ENCODE peak calls at places on chromosomes 2 and 18, in seven cellular contexts. F, V, W, L, A, I and B are unnamed samples.

GRCh38 chr18:75923169-75923568 is 495.7 kb upstream of the SMIM21 start:
- DNase-seq in F (peak), V (peak), W (peak), L (no peak), A (peak), I (peak), B (peak)

GRCh38 chr2:20365249-20365817 is 14.7 kb upstream of the PUM2 start:
- DNase-seq in F (no peak), V (no peak), W (peak), L (no peak), A (no peak), I (no peak), B (no peak)

GRCh38 chr2:36403675-36404230 is 48.2 kb downstream of the CRIM1 start:
- DNase-seq in F (no peak), V (no peak), W (peak), L (peak), A (no peak), I (peak), B (no peak)

GRCh38 chr2:137838255-137839092 is 125.8 kb upstream of the HNMT start:
- DNase-seq in F (peak), V (no peak), W (peak), L (peak), A (no peak), I (no peak), B (no peak)

GRCh38 chr2:240472078-240472790 is 36.8 kb downstream of the GPC1 start:
- DNase-seq in F (peak), V (peak), W (no peak), L (no peak), A (no peak), I (no peak), B (peak)

GRCh38 chr2:237440819-237441281 is 26.9 kb upstream of the COL6A3 start:
- DNase-seq in F (no peak), V (no peak), W (no peak), L (no peak), A (no peak), I (no peak), B (no peak)

GRCh38 chr2:11709293-11709692 is 37.1 kb upstream of the LPIN1 start:
- DNase-seq in F (no peak), V (no peak), W (no peak), L (no peak), A (no peak), I (no peak), B (no peak)

GRCh38 chr2:229270551-229271410 is at the start of gene PID1:
- DNase-seq in F (peak), V (peak), W (peak), L (no peak), A (peak), I (peak), B (peak)

GRCh38 chr2:240717681-240718581 is 26.3 kb downstream of the AQP12A start:
- DNase-seq in F (no peak), V (peak), W (no peak), L (no peak), A (no peak), I (no peak), B (no peak)

GRCh38 chr18:48836806-48837615 is 113.8 kb downstream of the SMAD7 start:
- DNase-seq in F (no peak), V (peak), W (no peak), L (no peak), A (peak), I (no peak), B (no peak)